ENCODE peak calls at places on chromosomes 3 and 15, in ten cellular contexts. L is NCI-H69; Q is HS-27A; E is T-helper 1 cell; S is AG04450; G is activated CD4-positive, alpha-beta T cell treated with anti-CD3 and anti-CD28 coated beads, Interleukin-2, amount 10 ng/mL, durations not matched to agents 7 days and 5 days; O is AG09319; D is mucosa of gallbladder; X is tibial artery; F is astrocyte of the spinal cord. T is an unnamed sample.

GRCh38 chr3:56086355-56086754 is 381.9 kb downstream of the ERC2 start:
- DNase-seq in L (no peak), Q (no peak), E (no peak), S (no peak), G (no peak), O (no peak), D (no peak), X (no peak), F (peak), T (no peak)

GRCh38 chr15:23073890-23074631 is 34.7 kb upstream of the TUBGCP5 start:
- DNase-seq in L (peak), Q (no peak), E (no peak), S (no peak), G (no peak), O (no peak), D (no peak), X (no peak), F (no peak), T (peak)

GRCh38 chr15:37921527-37922385 is 12.7 kb upstream of the TMCO5A start:
- DNase-seq in L (peak), Q (no peak), E (no peak), S (no peak), G (no peak), O (no peak), D (peak), X (no peak), F (no peak), T (no peak)

GRCh38 chr15:29631076-29632070 is 190.9 kb downstream of the TJP1 start:
- DNase-seq in L (peak), Q (no peak), E (no peak), S (no peak), G (no peak), O (no peak), D (no peak), X (no peak), F (no peak), T (no peak)

GRCh38 chr3:194773666-194774455 is 88.2 kb downstream of the FAM43A start:
- DNase-seq in L (peak), Q (no peak), E (no peak), S (no peak), G (no peak), O (peak), D (no peak), X (no peak), F (no peak), T (no peak)

GRCh38 chr15:88487796-88488523 is 20.5 kb downstream of the MRPS11 start:
- DNase-seq in L (no peak), Q (no peak), E (no peak), S (no peak), G (no peak), O (no peak), D (no peak), X (no peak), F (no peak), T (no peak)

GRCh38 chr3:183298708-183299153 is 45.7 kb downstream of the B3GNT5 start:
- DNase-seq in L (peak), Q (no peak), E (no peak), S (peak), G (no peak), O (peak), D (peak), X (peak), F (peak), T (no peak)

GRCh38 chr15:60003243-60004018 is 680 bp upstream of the FOXB1 start:
- DNase-seq in L (peak), Q (no peak), E (no peak), S (no peak), G (no peak), O (no peak), D (no peak), X (no peak), F (no peak), T (no peak)

GRCh38 chr15:40055576-40056293 is 16.8 kb upstream of the SRP14 start:
- DNase-seq in L (peak), Q (no peak), E (no peak), S (no peak), G (no peak), O (no peak), D (no peak), X (no peak), F (no peak), T (peak)

GRCh38 chr15:31156226-31156625 is 54.7 kb upstream of the TRPM1 start:
- DNase-seq in L (no peak), Q (no peak), E (no peak), S (no peak), G (no peak), O (no peak), D (no peak), X (no peak), F (no peak), T (no peak)

GRCh38 chr15:31805090-31805662 is 225.1 kb upstream of the CHRNA7 start:
- DNase-seq in L (no peak), Q (no peak), E (no peak), S (no peak), G (no peak), O (no peak), D (no peak), X (no peak), F (no peak), T (no peak)

GRCh38 chr15:64024172-64025050 is 21.9 kb downstream of the DAPK2 start:
- DNase-seq in L (no peak), Q (no peak), E (no peak), S (no peak), G (no peak), O (no peak), D (no peak), X (no peak), F (no peak), T (no peak)

GRCh38 chr3:137759505-137759904 is 4.6 kb upstream of the SOX14 start:
- DNase-seq in L (no peak), Q (no peak), E (no peak), S (no peak), G (no peak), O (no peak), D (no peak), X (no peak), F (no peak), T (no peak)

GRCh38 chr3:191762323-191762960 is 301.5 kb downstream of the PYDC2 start:
- DNase-seq in L (peak), Q (peak), E (no peak), S (no peak), G (no peak), O (no peak), D (no peak), X (no peak), F (peak), T (no peak)

GRCh38 chr15:68781209-68781608 is 39.5 kb downstream of the ANP32A start:
- DNase-seq in L (no peak), Q (no peak), E (no peak), S (no peak), G (no peak), O (no peak), D (no peak), X (no peak), F (no peak), T (no peak)

GRCh38 chr3:61858054-61858453 is 296.7 kb downstream of the PTPRG start:
- DNase-seq in L (peak), Q (no peak), E (no peak), S (no peak), G (no peak), O (no peak), D (no peak), X (no peak), F (peak), T (no peak)

GRCh38 chr3:187811580-187812250 is 66.4 kb upstream of the BCL6 start:
- DNase-seq in L (no peak), Q (no peak), E (no peak), S (peak), G (no peak), O (peak), D (no peak), X (no peak), F (peak), T (no peak)

GRCh38 chr15:24752354-24752753 is 76.8 kb downstream of the NPAP1 start:
- DNase-seq in L (peak), Q (no peak), E (no peak), S (no peak), G (no peak), O (no peak), D (no peak), X (no peak), F (no peak), T (no peak)

GRCh38 chr3:9955067-9955502 is 2.9 kb upstream of the PRRT3 start:
- DNase-seq in L (peak), Q (no peak), E (no peak), S (no peak), G (no peak), O (no peak), D (no peak), X (no peak), F (no peak), T (peak)

GRCh38 chr3:31043184-31043819 is 148.8 kb upstream of the GADL1 start:
- DNase-seq in L (no peak), Q (no peak), E (no peak), S (no peak), G (no peak), O (no peak), D (no peak), X (peak), F (no peak), T (no peak)

GRCh38 chr15:58793862-58794261 is 22.8 kb downstream of the MINDY2 start:
- DNase-seq in L (no peak), Q (no peak), E (no peak), S (no peak), G (no peak), O (no peak), D (no peak), X (no peak), F (no peak), T (peak)